ENCODE peak calls at places on chromosomes 3 and 15, in ten cellular contexts. One of them, this sample, is unnamed.

GRCh38 chr15:75733761-75734651 is 21.4 kb upstream of the CSPG4 start:
- DNase-seq in neural crest cell: no peak
- DNase-seq in fibroblast of lung: no peak
- DNase-seq in cardiac muscle cell: no peak
- DNase-seq in GM20000: no peak
- DNase-seq in left ventricle myocardium inferior: no peak
- DNase-seq in endothelial cell: no peak
- DNase-seq in psoas muscle: no peak
- DNase-seq in mammary epithelial cell: no peak
- DNase-seq in neural progenitor cell: no peak
- DNase-seq in this sample: no peak

GRCh38 chr3:120450261-120450913 is 405 bp downstream of the FSTL1 start:
- DNase-seq in left ventricle myocardium inferior: peak; percentile 41
- DNase-seq in mammary epithelial cell: peak; percentile 45
- DNase-seq in fibroblast of lung: peak; percentile 46
- DNase-seq in neural progenitor cell: peak; percentile 60
- DNase-seq in psoas muscle: peak; percentile 57
- DNase-seq in neural crest cell: peak; percentile 32
- DNase-seq in GM20000: peak; percentile 58
- DNase-seq in endothelial cell: peak; percentile 69
- DNase-seq in cardiac muscle cell: peak; percentile 55
- DNase-seq in this sample: peak; percentile 15

GRCh38 chr3:173109143-173109542 is 31.9 kb downstream of the SPATA16 start:
- DNase-seq in cardiac muscle cell: no peak
- DNase-seq in fibroblast of lung: no peak
- DNase-seq in mammary epithelial cell: no peak
- DNase-seq in GM20000: no peak
- DNase-seq in left ventricle myocardium inferior: no peak
- DNase-seq in neural crest cell: peak; percentile 12
- DNase-seq in endothelial cell: no peak
- DNase-seq in neural progenitor cell: peak; percentile 3
- DNase-seq in psoas muscle: no peak
- DNase-seq in this sample: no peak

GRCh38 chr3:40079203-40079844 is 230.2 kb upstream of the EIF1B start:
- DNase-seq in fibroblast of lung: no peak
- DNase-seq in neural crest cell: no peak
- DNase-seq in GM20000: no peak
- DNase-seq in mammary epithelial cell: peak; percentile 43
- DNase-seq in psoas muscle: no peak
- DNase-seq in cardiac muscle cell: peak; percentile 57
- DNase-seq in left ventricle myocardium inferior: no peak
- DNase-seq in endothelial cell: no peak
- DNase-seq in neural progenitor cell: no peak
- DNase-seq in this sample: no peak

GRCh38 chr3:111538687-111539086 is 3.3 kb upstream of the CD96 start:
- DNase-seq in psoas muscle: no peak
- DNase-seq in neural crest cell: no peak
- DNase-seq in neural progenitor cell: no peak
- DNase-seq in GM20000: no peak
- DNase-seq in left ventricle myocardium inferior: no peak
- DNase-seq in fibroblast of lung: peak; percentile 73
- DNase-seq in endothelial cell: no peak
- DNase-seq in cardiac muscle cell: peak; percentile 85
- DNase-seq in mammary epithelial cell: peak; percentile 21
- DNase-seq in this sample: peak; percentile 22

GRCh38 chr3:138396752-138397410 is 37.5 kb upstream of the ESYT3 start:
- DNase-seq in mammary epithelial cell: no peak
- DNase-seq in neural progenitor cell: no peak
- DNase-seq in psoas muscle: no peak
- DNase-seq in endothelial cell: no peak
- DNase-seq in GM20000: no peak
- DNase-seq in left ventricle myocardium inferior: no peak
- DNase-seq in cardiac muscle cell: no peak
- DNase-seq in fibroblast of lung: no peak
- DNase-seq in neural crest cell: no peak
- DNase-seq in this sample: no peak

GRCh38 chr3:162492446-162493081 is 996.0 kb downstream of the OTOL1 start:
- DNase-seq in fibroblast of lung: peak; percentile 34
- DNase-seq in psoas muscle: no peak
- DNase-seq in GM20000: no peak
- DNase-seq in cardiac muscle cell: peak; percentile 59
- DNase-seq in endothelial cell: no peak
- DNase-seq in neural progenitor cell: no peak
- DNase-seq in mammary epithelial cell: peak; percentile 5
- DNase-seq in left ventricle myocardium inferior: no peak
- DNase-seq in neural crest cell: no peak
- DNase-seq in this sample: no peak

GRCh38 chr3:149494022-149494758 is 19.7 kb downstream of the TM4SF4 start:
- DNase-seq in neural crest cell: peak; percentile 80
- DNase-seq in GM20000: peak; percentile 45
- DNase-seq in cardiac muscle cell: peak; percentile 86
- DNase-seq in psoas muscle: no peak
- DNase-seq in mammary epithelial cell: peak; percentile 34
- DNase-seq in neural progenitor cell: peak; percentile 85
- DNase-seq in endothelial cell: peak; percentile 79
- DNase-seq in fibroblast of lung: peak; percentile 82
- DNase-seq in left ventricle myocardium inferior: no peak
- DNase-seq in this sample: peak; percentile 56

GRCh38 chr3:150378467-150378751 is 29.7 kb upstream of the TSC22D2 start:
- DNase-seq in endothelial cell: no peak
- DNase-seq in mammary epithelial cell: no peak
- DNase-seq in neural crest cell: no peak
- DNase-seq in GM20000: no peak
- DNase-seq in left ventricle myocardium inferior: no peak
- DNase-seq in neural progenitor cell: no peak
- DNase-seq in fibroblast of lung: no peak
- DNase-seq in psoas muscle: no peak
- DNase-seq in cardiac muscle cell: no peak
- DNase-seq in this sample: no peak

GRCh38 chr3:150775001-150775599 is 12.1 kb upstream of the SIAH2 start:
- DNase-seq in left ventricle myocardium inferior: no peak
- DNase-seq in mammary epithelial cell: no peak
- DNase-seq in fibroblast of lung: peak; percentile 25
- DNase-seq in endothelial cell: no peak
- DNase-seq in GM20000: no peak
- DNase-seq in neural crest cell: no peak
- DNase-seq in psoas muscle: no peak
- DNase-seq in neural progenitor cell: no peak
- DNase-seq in cardiac muscle cell: no peak
- DNase-seq in this sample: no peak

GRCh38 chr3:42961633-42962032 is 17.5 kb upstream of the GASK1A start:
- DNase-seq in cardiac muscle cell: peak; percentile 75
- DNase-seq in psoas muscle: no peak
- DNase-seq in mammary epithelial cell: peak; percentile 37
- DNase-seq in neural progenitor cell: peak; percentile 76
- DNase-seq in GM20000: no peak
- DNase-seq in left ventricle myocardium inferior: no peak
- DNase-seq in fibroblast of lung: peak; percentile 80
- DNase-seq in neural crest cell: peak; percentile 51
- DNase-seq in endothelial cell: peak; percentile 52
- DNase-seq in this sample: peak; percentile 45

GRCh38 chr3:22360197-22360596 is 609.2 kb upstream of the ZNF385D start:
- DNase-seq in neural crest cell: no peak
- DNase-seq in fibroblast of lung: no peak
- DNase-seq in endothelial cell: no peak
- DNase-seq in neural progenitor cell: no peak
- DNase-seq in psoas muscle: no peak
- DNase-seq in cardiac muscle cell: no peak
- DNase-seq in mammary epithelial cell: no peak
- DNase-seq in GM20000: no peak
- DNase-seq in left ventricle myocardium inferior: no peak
- DNase-seq in this sample: no peak

GRCh38 chr3:22366781-22367180 is 615.8 kb upstream of the ZNF385D start:
- DNase-seq in endothelial cell: no peak
- DNase-seq in fibroblast of lung: no peak
- DNase-seq in left ventricle myocardium inferior: no peak
- DNase-seq in GM20000: no peak
- DNase-seq in neural crest cell: no peak
- DNase-seq in mammary epithelial cell: no peak
- DNase-seq in psoas muscle: no peak
- DNase-seq in cardiac muscle cell: peak; percentile 5
- DNase-seq in neural progenitor cell: no peak
- DNase-seq in this sample: no peak

GRCh38 chr3:22358334-22358733 is 607.3 kb upstream of the ZNF385D start:
- DNase-seq in GM20000: no peak
- DNase-seq in neural crest cell: no peak
- DNase-seq in psoas muscle: no peak
- DNase-seq in mammary epithelial cell: no peak
- DNase-seq in endothelial cell: no peak
- DNase-seq in left ventricle myocardium inferior: no peak
- DNase-seq in neural progenitor cell: no peak
- DNase-seq in fibroblast of lung: no peak
- DNase-seq in cardiac muscle cell: no peak
- DNase-seq in this sample: no peak

GRCh38 chr3:22360977-22361376 is 610.0 kb upstream of the ZNF385D start:
- DNase-seq in cardiac muscle cell: peak; percentile 75
- DNase-seq in fibroblast of lung: peak; percentile 58
- DNase-seq in neural crest cell: no peak
- DNase-seq in mammary epithelial cell: no peak
- DNase-seq in psoas muscle: no peak
- DNase-seq in left ventricle myocardium inferior: no peak
- DNase-seq in neural progenitor cell: no peak
- DNase-seq in endothelial cell: no peak
- DNase-seq in GM20000: no peak
- DNase-seq in this sample: no peak

DNA sequence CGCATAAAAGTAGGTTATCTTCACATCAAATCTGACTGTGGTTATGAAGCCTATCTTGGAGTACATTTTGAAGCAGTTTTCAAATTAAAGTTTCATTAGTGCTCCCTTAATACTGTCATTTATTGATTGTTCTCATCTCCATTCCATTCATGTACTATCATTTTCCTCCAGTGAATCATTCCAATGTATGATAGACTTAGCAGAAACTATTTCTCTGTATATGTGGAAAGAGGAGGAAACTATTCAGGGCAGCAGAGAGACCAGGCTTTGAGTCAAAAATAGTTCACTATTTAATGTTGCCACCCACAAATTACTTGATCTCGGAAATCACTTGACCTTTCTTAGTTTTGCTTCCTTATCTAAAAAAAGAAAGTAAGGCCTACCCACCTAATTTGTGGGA is 610.5 kb upstream of the ZNF385D start:
- DNase-seq in mammary epithelial cell: no peak
- DNase-seq in psoas muscle: no peak
- DNase-seq in neural progenitor cell: no peak
- DNase-seq in cardiac muscle cell: peak; percentile 25
- DNase-seq in neural crest cell: no peak
- DNase-seq in left ventricle myocardium inferior: no peak
- DNase-seq in fibroblast of lung: no peak
- DNase-seq in GM20000: no peak
- DNase-seq in endothelial cell: no peak
- DNase-seq in this sample: no peak
- TF ChIP-seq CTCF in mammary epithelial cell: no peak
- TF ChIP-seq CTCF in psoas muscle: no peak
- TF ChIP-seq CTCF in neural progenitor cell: no peak
- TF ChIP-seq CTCF in cardiac muscle cell: no peak
- TF ChIP-seq CTCF in neural crest cell: no peak
- TF ChIP-seq CTCF in left ventricle myocardium inferior: no peak
- TF ChIP-seq CTCF in fibroblast of lung: no peak
- TF ChIP-seq CTCF in GM20000: no peak
- TF ChIP-seq CTCF in endothelial cell: no peak
- TF ChIP-seq CTCF in this sample: no peak

GRCh38 chr3:18401298-18401961 is 23.7 kb downstream of the SATB1 start:
- DNase-seq in cardiac muscle cell: no peak
- DNase-seq in psoas muscle: no peak
- DNase-seq in endothelial cell: no peak
- DNase-seq in GM20000: no peak
- DNase-seq in left ventricle myocardium inferior: no peak
- DNase-seq in fibroblast of lung: no peak
- DNase-seq in neural progenitor cell: no peak
- DNase-seq in neural crest cell: no peak
- DNase-seq in mammary epithelial cell: no peak
- DNase-seq in this sample: no peak
- TF ChIP-seq CTCF in cardiac muscle cell: no peak
- TF ChIP-seq CTCF in psoas muscle: no peak
- TF ChIP-seq CTCF in endothelial cell: no peak
- TF ChIP-seq CTCF in GM20000: no peak
- TF ChIP-seq CTCF in left ventricle myocardium inferior: no peak
- TF ChIP-seq CTCF in fibroblast of lung: no peak
- TF ChIP-seq CTCF in neural progenitor cell: no peak
- TF ChIP-seq CTCF in neural crest cell: no peak
- TF ChIP-seq CTCF in mammary epithelial cell: no peak
- TF ChIP-seq CTCF in this sample: no peak

GRCh38 chr3:61559108-61559731 is 2.2 kb upstream of the PTPRG start:
- DNase-seq in cardiac muscle cell: peak; percentile 47
- DNase-seq in fibroblast of lung: no peak
- DNase-seq in endothelial cell: peak; percentile 12
- DNase-seq in mammary epithelial cell: no peak
- DNase-seq in neural crest cell: no peak
- DNase-seq in left ventricle myocardium inferior: no peak
- DNase-seq in GM20000: no peak
- DNase-seq in psoas muscle: no peak
- DNase-seq in neural progenitor cell: no peak
- DNase-seq in this sample: no peak
- TF ChIP-seq CTCF in cardiac muscle cell: peak; percentile 31
- TF ChIP-seq CTCF in fibroblast of lung: peak; percentile 32
- TF ChIP-seq CTCF in endothelial cell: no peak
- TF ChIP-seq CTCF in mammary epithelial cell: no peak
- TF ChIP-seq CTCF in neural crest cell: peak; percentile 26
- TF ChIP-seq CTCF in left ventricle myocardium inferior: peak; percentile 34
- TF ChIP-seq CTCF in GM20000: no peak
- TF ChIP-seq CTCF in psoas muscle: no peak
- TF ChIP-seq CTCF in neural progenitor cell: no peak
- TF ChIP-seq CTCF in this sample: no peak

GRCh38 chr15:81749667-81750360 is 296.0 kb downstream of the MEX3B start:
- DNase-seq in endothelial cell: no peak
- DNase-seq in mammary epithelial cell: no peak
- DNase-seq in cardiac muscle cell: no peak
- DNase-seq in fibroblast of lung: no peak
- DNase-seq in left ventricle myocardium inferior: peak; percentile 20
- DNase-seq in neural crest cell: no peak
- DNase-seq in GM20000: no peak
- DNase-seq in psoas muscle: no peak
- DNase-seq in neural progenitor cell: peak; percentile 7
- DNase-seq in this sample: no peak

GRCh38 chr15:81752149-81752942 is 293.5 kb downstream of the MEX3B start:
- DNase-seq in mammary epithelial cell: peak; percentile 34
- DNase-seq in fibroblast of lung: peak; percentile 63
- DNase-seq in endothelial cell: peak; percentile 28
- DNase-seq in left ventricle myocardium inferior: peak; percentile 59
- DNase-seq in neural progenitor cell: peak; percentile 41
- DNase-seq in cardiac muscle cell: peak; percentile 76
- DNase-seq in psoas muscle: peak; percentile 66
- DNase-seq in GM20000: no peak
- DNase-seq in neural crest cell: no peak
- DNase-seq in this sample: no peak

GRCh38 chr15:81754078-81754477 is 291.7 kb downstream of the MEX3B start:
- DNase-seq in endothelial cell: no peak
- DNase-seq in GM20000: no peak
- DNase-seq in neural progenitor cell: no peak
- DNase-seq in fibroblast of lung: no peak
- DNase-seq in mammary epithelial cell: no peak
- DNase-seq in cardiac muscle cell: peak; percentile 4
- DNase-seq in psoas muscle: no peak
- DNase-seq in neural crest cell: no peak
- DNase-seq in left ventricle myocardium inferior: no peak
- DNase-seq in this sample: no peak

GRCh38 chr15:81751321-81751720 is 294.5 kb downstream of the MEX3B start:
- DNase-seq in endothelial cell: no peak
- DNase-seq in neural crest cell: no peak
- DNase-seq in GM20000: no peak
- DNase-seq in left ventricle myocardium inferior: no peak
- DNase-seq in psoas muscle: no peak
- DNase-seq in mammary epithelial cell: no peak
- DNase-seq in fibroblast of lung: no peak
- DNase-seq in cardiac muscle cell: no peak
- DNase-seq in neural progenitor cell: no peak
- DNase-seq in this sample: no peak

GRCh38 chr15:81752974-81753373 is 292.8 kb downstream of the MEX3B start:
- DNase-seq in psoas muscle: no peak
- DNase-seq in neural crest cell: no peak
- DNase-seq in cardiac muscle cell: peak; percentile 8
- DNase-seq in left ventricle myocardium inferior: no peak
- DNase-seq in GM20000: no peak
- DNase-seq in mammary epithelial cell: no peak
- DNase-seq in endothelial cell: no peak
- DNase-seq in fibroblast of lung: peak; percentile 3
- DNase-seq in neural progenitor cell: peak; percentile 7
- DNase-seq in this sample: no peak
- TF ChIP-seq CTCF in psoas muscle: no peak
- TF ChIP-seq CTCF in neural crest cell: peak; percentile 16
- TF ChIP-seq CTCF in cardiac muscle cell: no peak
- TF ChIP-seq CTCF in left ventricle myocardium inferior: peak; percentile 8
- TF ChIP-seq CTCF in GM20000: no peak
- TF ChIP-seq CTCF in mammary epithelial cell: no peak
- TF ChIP-seq CTCF in endothelial cell: no peak
- TF ChIP-seq CTCF in fibroblast of lung: no peak
- TF ChIP-seq CTCF in neural progenitor cell: peak; percentile 15
- TF ChIP-seq CTCF in this sample: no peak